ENCODE peak calls at places on chromosomes 13 and 19, in ten cellular contexts. L is vagina, I is fibroblast of mammary gland, U is upper lobe of right lung, O is fibroblast of the aortic adventitia, X is body of pancreas, R is adrenal gland, S is testis, N is psoas muscle, E is AG04450. F is an unnamed sample.

GRCh38 chr19:2099054-2099501 is 2.4 kb downstream of the IZUMO4 start:
- DNase-seq in L (no peak), X (no peak), E (no peak), U (no peak), N (no peak), R (no peak), O (no peak), S (no peak), I (no peak), F (no peak)

GRCh38 chr13:79909664-79910063 is 428.7 kb downstream of the NDFIP2 start:
- DNase-seq in N (no peak), X (no peak), I (no peak), O (no peak), U (no peak), R (no peak), L (no peak), E (no peak), S (no peak), F (no peak)

GRCh38 chr19:47582320-47582909 is 9.5 kb upstream of the ZNF541 start:
- DNase-seq in E (no peak), U (no peak), R (peak), I (peak), O (peak), L (no peak), S (peak), N (no peak), X (no peak), F (peak)

GRCh38 chr19:52190679-52191293 is 934 bp downstream of the PPP2R1A start:
- DNase-seq in E (no peak), L (peak), R (peak), N (peak), O (peak), U (peak), I (peak), S (peak), X (peak), F (no peak)

GRCh38 chr13:89053418-89053817 is 1382.2 kb downstream of the SLITRK5 start:
- DNase-seq in S (no peak), L (no peak), E (no peak), I (no peak), O (no peak), X (no peak), R (no peak), N (no peak), U (no peak), F (no peak)

GRCh38 chr19:46000497-46001246 is 5.4 kb downstream of the CCDC61 start:
- DNase-seq in N (no peak), L (no peak), X (peak), I (peak), S (peak), U (peak), R (peak), E (no peak), O (no peak), F (no peak)

GRCh38 chr19:48806818-48807589 is 3.8 kb downstream of the BCAT2 start:
- DNase-seq in L (no peak), S (peak), U (no peak), O (peak), X (peak), R (no peak), I (peak), E (no peak), N (peak), F (no peak)

GRCh38 chr13:100129605-100130004 is 40.7 kb downstream of the PCCA start:
- DNase-seq in E (no peak), N (no peak), X (no peak), S (no peak), R (no peak), U (no peak), L (no peak), O (no peak), I (no peak), F (no peak)

GRCh38 chr19:14528419-14529253 is 758 bp upstream of the TECR start:
- DNase-seq in S (no peak), E (no peak), L (no peak), O (no peak), N (no peak), R (peak), I (peak), X (peak), U (peak), F (no peak)

GRCh38 chr19:49873834-49874233 is 3.3 kb downstream of the AKT1S1 start:
- DNase-seq in L (no peak), X (no peak), R (no peak), N (no peak), I (no peak), E (no peak), S (no peak), O (no peak), U (no peak), F (no peak)

GRCh38 chr13:73451120-73452029 is 392.6 kb downstream of the KLF5 start:
- DNase-seq in R (no peak), I (no peak), E (no peak), L (no peak), U (no peak), O (no peak), N (no peak), S (no peak), X (no peak), F (no peak)

GRCh38 chr13:91313581-91313980 is 33.9 kb upstream of the MIR17HG start:
- DNase-seq in L (no peak), E (no peak), U (no peak), R (no peak), O (no peak), S (no peak), X (no peak), N (no peak), I (no peak), F (no peak)

GRCh38 chr13:91314888-91315287 is 32.6 kb upstream of the MIR17HG start:
- DNase-seq in R (no peak), L (no peak), X (no peak), I (no peak), N (no peak), U (no peak), S (no peak), E (no peak), O (no peak), F (no peak)

GRCh38 chr13:91311491-91311890 is 36.0 kb upstream of the MIR17HG start:
- DNase-seq in E (no peak), S (no peak), L (no peak), I (no peak), N (no peak), O (no peak), X (no peak), U (no peak), R (no peak), F (no peak)

GRCh38 chr13:91312324-91312723 is 35.2 kb upstream of the MIR17HG start:
- DNase-seq in X (no peak), S (no peak), O (no peak), U (no peak), R (no peak), L (no peak), N (no peak), I (no peak), E (no peak), F (no peak)

DNA sequence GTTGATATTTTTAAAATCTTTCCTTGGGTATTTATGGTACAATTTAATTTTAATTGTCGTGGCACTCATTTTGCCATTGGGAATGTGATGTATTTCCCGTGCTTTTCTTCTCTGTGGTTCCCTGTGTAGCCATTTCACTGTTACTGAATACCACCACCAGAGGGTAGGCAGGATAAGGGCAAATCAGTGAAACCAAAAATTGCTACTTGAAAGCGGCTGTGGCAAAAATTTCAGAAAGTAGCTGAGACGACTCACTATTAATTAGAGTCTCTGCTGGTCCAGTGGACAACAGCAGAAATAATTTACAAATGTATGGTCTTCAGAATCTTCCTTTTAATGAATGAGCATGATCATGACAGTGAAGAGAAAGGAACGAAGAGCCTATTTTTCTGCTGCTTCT is 34.4 kb upstream of the MIR17HG start:
- DNase-seq in L (no peak), U (no peak), R (no peak), I (peak), X (no peak), O (peak), S (peak), N (no peak), E (no peak), F (no peak)
- H3K4me3 ChIP-seq in L (no peak), U (no peak), R (no peak), I (no peak), X (no peak), O (no peak), S (no peak), N (no peak), E (no peak), F (no peak)

GRCh38 chr13:45473627-45474026 is 8.9 kb downstream of the COG3 start:
- DNase-seq in U (no peak), O (no peak), E (no peak), N (no peak), I (no peak), L (no peak), R (no peak), S (no peak), X (no peak), F (no peak)
- TF ChIP-seq CTCF in U (no peak), O (no peak), E (peak), N (peak), I (no peak), L (no peak), R (no peak), S (no peak), X (no peak), F (no peak)

DNA sequence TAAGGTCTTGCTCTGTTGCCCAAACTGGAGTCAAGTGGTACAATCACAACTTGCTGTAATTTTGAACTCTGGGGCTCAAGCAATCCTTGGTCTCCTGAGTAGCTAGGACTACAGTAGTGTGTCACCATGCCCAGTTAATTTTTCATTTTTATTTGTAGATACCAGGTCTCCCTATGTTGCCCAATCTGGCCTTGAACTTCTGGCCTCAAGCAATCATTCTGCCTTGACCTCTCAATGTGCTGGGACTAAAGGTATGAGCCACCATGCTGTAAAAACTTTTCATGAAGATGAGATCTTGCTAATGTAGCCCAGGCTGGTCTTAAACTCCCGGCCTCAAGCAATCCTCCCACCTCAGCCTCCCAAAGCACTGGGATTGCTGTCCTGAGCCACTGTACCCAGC is 15.1 kb upstream of the NAA16 start:
- DNase-seq in O (no peak), L (no peak), N (no peak), I (no peak), R (no peak), S (no peak), U (no peak), X (no peak), E (no peak), F (no peak)
- H3K4me3 ChIP-seq in O (no peak), L (no peak), N (no peak), I (no peak), R (no peak), S (no peak), U (no peak), X (no peak), E (no peak), F (no peak)

DNA sequence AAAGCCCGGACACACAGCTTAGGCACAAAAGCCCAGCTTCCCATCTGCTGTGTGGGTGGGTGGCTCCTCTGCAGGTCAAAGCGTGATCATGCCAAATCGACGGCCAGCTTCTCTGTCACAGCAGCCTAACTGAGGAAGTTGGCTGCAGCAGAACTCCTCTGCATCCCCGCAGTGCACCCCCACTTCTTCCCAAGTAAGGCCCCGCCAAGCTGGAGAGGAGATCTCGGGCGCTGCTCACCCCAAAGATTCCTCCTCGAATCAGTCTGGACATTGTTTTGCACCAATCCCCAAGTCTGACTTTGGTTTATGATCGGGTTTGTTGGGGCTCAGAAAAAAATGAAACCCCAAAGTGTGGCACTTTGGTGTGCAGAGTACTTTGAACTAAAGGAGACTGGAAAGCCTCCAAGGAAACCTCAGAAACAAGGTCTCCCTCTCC is 19.7 kb upstream of the CPB2 start:
- DNase-seq in E (no peak), L (no peak), N (no peak), S (no peak), O (no peak), U (peak), R (no peak), I (no peak), X (no peak), F (no peak)
- TF ChIP-seq CTCF in E (no peak), L (no peak), N (no peak), S (no peak), O (no peak), U (no peak), R (no peak), I (no peak), X (no peak), F (no peak)

DNA sequence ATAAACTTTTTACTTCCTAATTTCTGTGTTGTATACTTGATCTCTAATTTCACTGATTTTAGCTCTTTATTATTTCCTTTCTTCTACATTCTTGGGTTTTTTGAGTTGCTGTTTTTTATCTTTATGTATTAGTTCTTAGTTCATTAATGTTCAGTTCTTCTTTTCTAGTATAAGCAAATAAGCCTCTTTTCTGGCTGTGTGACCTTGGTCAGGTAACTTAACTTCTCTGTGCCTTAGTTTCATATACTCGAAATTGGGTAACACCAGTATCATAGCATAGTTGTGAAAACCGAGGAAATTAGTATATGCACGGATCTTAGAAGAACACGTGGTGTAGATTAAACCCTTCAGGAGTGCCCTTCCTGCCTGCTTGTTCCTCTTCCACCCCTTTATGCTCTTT is 130.2 kb upstream of the C1QTNF9B start:
- DNase-seq in X (no peak), S (no peak), O (no peak), R (no peak), E (no peak), L (no peak), N (no peak), I (no peak), U (no peak), F (no peak)
- H3K4me3 ChIP-seq in X (no peak), S (no peak), O (no peak), R (no peak), E (no peak), L (no peak), N (no peak), I (no peak), U (no peak), F (no peak)

GRCh38 chr13:31234729-31235128 is 35.0 kb downstream of the B3GLCT start:
- DNase-seq in R (no peak), X (no peak), L (no peak), U (no peak), S (no peak), E (no peak), O (no peak), I (peak), N (no peak), F (no peak)
- TF ChIP-seq CTCF in R (peak), X (no peak), L (no peak), U (no peak), S (peak), E (peak), O (peak), I (peak), N (no peak), F (peak)

DNA sequence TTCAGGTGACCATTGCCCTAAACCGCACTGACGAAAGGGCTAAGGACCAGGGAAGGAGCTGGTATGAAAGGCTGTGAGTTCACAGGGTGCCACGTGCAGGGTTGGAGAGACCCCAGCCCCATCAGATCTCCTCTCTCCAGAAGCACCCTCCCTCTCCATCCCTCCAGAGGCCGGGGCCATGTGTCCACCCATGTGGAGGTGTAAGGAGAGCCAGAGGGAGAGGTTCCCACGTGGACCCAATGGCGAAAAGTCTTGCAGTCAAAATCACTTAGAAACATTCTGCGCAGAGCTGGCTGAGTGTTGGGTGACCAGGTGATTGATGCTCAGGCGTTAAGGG is 168.3 kb downstream of the COL4A1 start:
- DNase-seq in X (no peak), I (no peak), L (no peak), O (no peak), S (no peak), N (no peak), U (no peak), R (no peak), E (no peak), F (no peak)
- H3K4me3 ChIP-seq in X (peak), I (peak), L (peak), O (peak), S (peak), N (peak), U (peak), R (no peak), E (peak), F (peak)

DNA sequence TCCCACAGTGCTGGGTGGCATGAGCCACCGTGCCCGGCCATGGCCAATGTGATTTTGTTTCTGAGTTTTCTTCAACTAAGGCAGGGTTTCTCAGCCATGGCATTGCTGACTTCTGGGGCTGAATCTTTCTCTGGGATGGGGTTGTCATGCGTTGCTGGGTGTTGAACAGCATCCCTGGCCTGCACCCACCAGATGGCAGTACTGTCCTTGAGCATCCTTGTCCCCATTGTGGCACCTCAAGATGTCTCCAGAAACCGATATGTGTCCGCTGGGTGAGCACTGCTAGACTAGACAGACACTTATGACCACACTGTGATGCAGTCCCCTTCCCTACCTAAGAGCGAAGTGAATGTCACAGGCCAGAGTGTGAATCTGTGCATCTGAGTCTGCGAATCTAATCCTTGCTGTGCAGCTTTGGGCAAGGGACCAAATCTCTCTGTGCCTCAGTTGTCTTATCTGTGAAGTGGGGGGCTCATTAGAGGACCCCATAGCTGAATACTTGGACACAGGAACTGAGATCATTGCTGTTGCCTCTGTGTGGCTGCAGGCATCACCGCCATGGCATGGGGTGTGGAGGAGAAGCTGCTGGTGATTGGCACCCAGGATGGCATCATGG is 50.3 kb upstream of the SIN3B start:
- DNase-seq in O (peak), L (no peak), I (peak), R (peak), U (peak), X (peak), E (peak), N (no peak), S (peak), F (no peak)
- TF ChIP-seq CTCF in O (peak), L (no peak), I (peak), R (peak), U (peak), X (no peak), E (peak), N (peak), S (peak), F (peak)

GRCh38 chr19:43766755-43767043 is 11.9 kb upstream of the SMG9 start:
- DNase-seq in N (no peak), O (no peak), I (no peak), U (no peak), S (no peak), E (no peak), L (no peak), R (no peak), X (no peak), F (no peak)
- H3K4me3 ChIP-seq in N (no peak), O (no peak), I (no peak), U (no peak), S (no peak), E (no peak), L (no peak), R (no peak), X (no peak), F (no peak)

GRCh38 chr13:33060815-33061214 is 44.6 kb downstream of the KL start:
- DNase-seq in E (no peak), I (no peak), R (no peak), S (no peak), L (no peak), X (no peak), N (no peak), O (no peak), U (no peak), F (no peak)

GRCh38 chr13:33052446-33052845 is 36.2 kb downstream of the KL start:
- DNase-seq in N (no peak), L (no peak), X (no peak), U (no peak), O (peak), I (peak), S (no peak), R (no peak), E (peak), F (no peak)

GRCh38 chr13:33053397-33054066 is 37.3 kb downstream of the KL start:
- DNase-seq in E (no peak), S (no peak), I (no peak), L (no peak), N (no peak), X (no peak), O (peak), R (no peak), U (no peak), F (no peak)

GRCh38 chr13:33058816-33059215 is 42.6 kb downstream of the KL start:
- DNase-seq in E (no peak), U (no peak), N (no peak), R (no peak), O (no peak), S (no peak), L (no peak), I (no peak), X (no peak), F (no peak)

GRCh38 chr13:33057019-33057785 is 41.0 kb downstream of the KL start:
- DNase-seq in E (no peak), I (peak), S (peak), N (no peak), X (no peak), U (no peak), L (no peak), R (no peak), O (peak), F (no peak)
- TF ChIP-seq CTCF in E (peak), I (peak), S (peak), N (peak), X (peak), U (peak), L (no peak), R (peak), O (peak), F (peak)